ENCODE peak calls at places on chromosomes 4 and X, in nine cellular contexts. Y is hepatocyte, V is AG04450, R is psoas muscle, C is MCF 10A, D is left lung, G is ascending aorta, Q is fibroblast of the aortic adventitia, L is AG09309. E is an unnamed sample.

GRCh38 chr4:75715105-75715799 is 9.1 kb upstream of the USO1 start:
- DNase-seq in L (peak), V (no peak), R (no peak), G (no peak), C (no peak), D (no peak), Q (peak), Y (no peak), E (no peak)

GRCh38 chrX:118355225-118355920 is 9.5 kb downstream of the WDR44 start:
- DNase-seq in Q (no peak), V (no peak), Y (no peak), L (no peak), D (no peak), G (no peak), C (no peak), R (no peak), E (no peak)

GRCh38 chr4:143338313-143338712 is 1.6 kb downstream of the GAB1 start:
- DNase-seq in G (no peak), L (no peak), D (no peak), V (no peak), Y (no peak), C (no peak), Q (no peak), R (no peak), E (no peak)

GRCh38 chr4:98711526-98711925 is 53.1 kb upstream of the TSPAN5 start:
- DNase-seq in D (no peak), Q (no peak), V (no peak), R (no peak), G (no peak), L (no peak), Y (no peak), C (no peak), E (no peak)

GRCh38 chr4:2259541-2260267 is 2.2 kb downstream of the MXD4 start:
- DNase-seq in V (no peak), Y (no peak), L (no peak), D (peak), C (no peak), R (peak), G (peak), Q (no peak), E (no peak)

GRCh38 chr4:82900016-82900334 is 560 bp upstream of the THAP9 start:
- DNase-seq in D (no peak), Y (peak), V (no peak), R (no peak), G (no peak), Q (no peak), C (no peak), L (no peak), E (no peak)

GRCh38 chrX:45714864-45715263 is 514.2 kb upstream of the DIPK2B start:
- DNase-seq in C (peak), R (no peak), D (no peak), L (peak), Q (peak), G (peak), Y (peak), V (no peak), E (no peak)

GRCh38 chr4:2281575-2282343 is 19.9 kb upstream of the MXD4 start:
- DNase-seq in Y (no peak), R (peak), Q (no peak), V (no peak), L (no peak), G (no peak), C (peak), D (peak), E (no peak)

GRCh38 chrX:134685662-134686061 is 27.4 kb upstream of the PLAC1 start:
- DNase-seq in D (no peak), R (no peak), C (no peak), Y (no peak), L (no peak), V (no peak), Q (no peak), G (no peak), E (no peak)

GRCh38 chr4:123193802-123194201 is 202.8 kb upstream of the SPRY1 start:
- DNase-seq in D (no peak), G (no peak), L (no peak), V (no peak), Q (no peak), C (no peak), Y (no peak), R (no peak), E (no peak)

GRCh38 chr4:43855283-43855682 is 593.3 kb downstream of the KCTD8 start:
- DNase-seq in C (no peak), V (no peak), Q (no peak), R (no peak), D (no peak), L (no peak), Y (no peak), G (no peak), E (no peak)

GRCh38 chrX:111410451-111410850 is 1.5 kb downstream of the DCX start:
- DNase-seq in Y (no peak), L (no peak), D (no peak), R (no peak), C (no peak), Q (no peak), V (no peak), G (no peak), E (no peak)

GRCh38 chr4:16123356-16124084 is 39.7 kb upstream of the PROM1 start:
- DNase-seq in C (no peak), R (no peak), G (no peak), Y (no peak), L (no peak), D (no peak), V (no peak), Q (no peak), E (no peak)

GRCh38 chr4:116512552-116512951 is 572.8 kb downstream of the TRAM1L1 start:
- DNase-seq in L (no peak), G (no peak), Y (no peak), V (no peak), D (no peak), C (no peak), Q (no peak), R (no peak), E (no peak)

GRCh38 chrX:57595381-57595811 is 3.6 kb downstream of the ZXDB start:
- DNase-seq in G (no peak), Y (no peak), R (no peak), V (peak), D (no peak), L (peak), C (peak), Q (peak), E (peak)

GRCh38 chr4:123986268-123986798 is 589.7 kb downstream of the SPRY1 start:
- DNase-seq in D (no peak), L (peak), Y (no peak), V (peak), G (no peak), Q (peak), R (peak), C (peak), E (peak)

GRCh38 chr4:121898150-121898549 is 27.9 kb upstream of the BBS7 start:
- DNase-seq in R (no peak), C (no peak), Y (no peak), Q (no peak), L (no peak), D (peak), V (no peak), G (no peak), E (no peak)

GRCh38 chr4:75490155-75490554 is 24.0 kb downstream of the RCHY1 start:
- DNase-seq in R (no peak), Q (peak), Y (peak), C (peak), D (no peak), L (no peak), V (peak), G (no peak), E (no peak)

GRCh38 chrX:148135738-148136137 is 154.6 kb downstream of the FMR1NB start:
- DNase-seq in L (no peak), D (no peak), V (no peak), Y (no peak), R (no peak), C (peak), Q (peak), G (no peak), E (no peak)

GRCh38 chrX:148134578-148134977 is 153.4 kb downstream of the FMR1NB start:
- DNase-seq in G (no peak), V (no peak), Q (no peak), C (no peak), D (no peak), R (no peak), Y (no peak), L (no peak), E (no peak)

GRCh38 chrX:148133099-148133725 is 152.1 kb downstream of the FMR1NB start:
- DNase-seq in V (no peak), G (no peak), C (peak), R (no peak), Y (no peak), D (no peak), Q (peak), L (no peak), E (no peak)
- TF ChIP-seq CTCF in V (no peak), G (no peak), C (no peak), R (no peak), Y (peak), D (no peak), Q (no peak), L (no peak), E (no peak)

GRCh38 chr4:89001647-89002518 is 55.1 kb downstream of the FAM13A start:
- DNase-seq in Q (no peak), R (no peak), Y (no peak), C (no peak), V (no peak), D (no peak), L (no peak), G (no peak), E (no peak)

GRCh38 chr4:89000844-89001360 is 56.1 kb downstream of the FAM13A start:
- DNase-seq in C (peak), D (no peak), V (no peak), R (no peak), Q (peak), Y (peak), L (no peak), G (no peak), E (peak)

GRCh38 chr4:88999392-88999791 is 57.6 kb downstream of the FAM13A start:
- DNase-seq in Y (no peak), G (no peak), V (no peak), R (no peak), D (no peak), Q (no peak), L (no peak), C (no peak), E (no peak)

GRCh38 chr4:88998941-88999340 is 58.0 kb downstream of the FAM13A start:
- DNase-seq in Q (no peak), D (no peak), C (no peak), R (no peak), G (no peak), L (no peak), Y (no peak), V (no peak), E (no peak)

GRCh38 chr4:89000392-89000791 is 56.6 kb downstream of the FAM13A start:
- DNase-seq in V (no peak), D (no peak), Y (no peak), C (no peak), L (no peak), Q (no peak), R (no peak), G (no peak), E (no peak)
- TF ChIP-seq CTCF in V (no peak), D (no peak), Y (no peak), C (no peak), L (no peak), Q (no peak), R (no peak), G (no peak), E (no peak)

GRCh38 chr4:151641983-151642382 is 118.8 kb downstream of the GATB start:
- DNase-seq in Y (no peak), C (no peak), G (no peak), D (no peak), R (no peak), Q (no peak), V (no peak), L (no peak), E (no peak)

GRCh38 chr4:151644625-151645024 is 116.2 kb downstream of the GATB start:
- DNase-seq in Q (no peak), L (no peak), V (no peak), Y (no peak), G (no peak), R (no peak), C (peak), D (no peak), E (no peak)

GRCh38 chr4:151638295-151638858 is 122.4 kb downstream of the GATB start:
- DNase-seq in Q (no peak), R (no peak), D (no peak), Y (no peak), L (no peak), V (no peak), G (no peak), C (no peak), E (no peak)

GRCh38 chr4:151643564-151643963 is 117.2 kb downstream of the GATB start:
- DNase-seq in Q (no peak), V (no peak), L (no peak), C (no peak), D (no peak), Y (no peak), R (no peak), G (no peak), E (no peak)

DNA sequence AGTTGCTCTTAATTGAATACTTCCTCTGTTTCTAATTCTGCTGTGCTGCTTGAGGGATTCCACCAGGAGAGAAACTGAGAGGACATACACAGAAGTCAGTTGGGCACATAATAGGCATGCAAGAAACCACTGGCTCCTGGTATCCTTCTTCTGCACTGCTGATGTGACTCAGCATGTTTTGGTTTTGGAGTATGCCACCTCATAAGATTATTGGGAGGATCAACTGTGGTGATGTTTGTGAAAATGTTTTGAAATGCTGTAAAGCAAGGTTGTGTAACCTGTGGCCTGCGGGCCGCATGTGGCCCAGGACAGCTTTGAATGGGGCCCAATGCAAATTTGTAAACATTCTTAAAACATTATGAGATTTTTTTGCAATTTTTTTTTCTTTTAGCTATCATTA is 119.6 kb downstream of the GATB start:
- DNase-seq in D (no peak), Y (no peak), Q (peak), V (no peak), L (peak), C (peak), G (no peak), R (no peak), E (no peak)
- TF ChIP-seq CTCF in D (no peak), Y (no peak), Q (no peak), V (no peak), L (no peak), C (no peak), G (no peak), R (no peak), E (no peak)

DNA sequence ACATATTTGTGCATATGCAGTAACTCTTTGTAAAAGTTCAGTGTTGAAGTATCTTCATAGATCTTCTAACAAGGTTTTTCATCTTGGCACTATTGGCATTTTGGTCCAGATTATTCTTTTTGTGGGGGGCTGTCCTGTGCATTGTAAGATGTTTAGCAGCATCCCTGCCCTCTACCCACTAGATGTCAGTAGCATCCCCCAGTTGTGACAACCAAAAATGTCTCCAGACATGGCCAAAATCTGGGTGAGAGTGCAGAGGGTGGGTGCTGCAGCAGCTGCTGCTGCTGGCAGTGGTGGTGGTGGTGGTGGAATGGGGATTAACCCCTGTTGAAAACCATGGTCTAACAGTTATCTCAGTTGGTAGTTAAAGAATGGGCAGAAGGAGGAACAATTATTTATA is 370.0 kb downstream of the GPAT3 start:
- DNase-seq in L (no peak), C (no peak), R (no peak), D (no peak), G (no peak), Y (no peak), Q (no peak), V (no peak), E (no peak)
- TF ChIP-seq CTCF in L (peak), C (no peak), R (no peak), D (no peak), G (no peak), Y (peak), Q (no peak), V (no peak), E (peak)

DNA sequence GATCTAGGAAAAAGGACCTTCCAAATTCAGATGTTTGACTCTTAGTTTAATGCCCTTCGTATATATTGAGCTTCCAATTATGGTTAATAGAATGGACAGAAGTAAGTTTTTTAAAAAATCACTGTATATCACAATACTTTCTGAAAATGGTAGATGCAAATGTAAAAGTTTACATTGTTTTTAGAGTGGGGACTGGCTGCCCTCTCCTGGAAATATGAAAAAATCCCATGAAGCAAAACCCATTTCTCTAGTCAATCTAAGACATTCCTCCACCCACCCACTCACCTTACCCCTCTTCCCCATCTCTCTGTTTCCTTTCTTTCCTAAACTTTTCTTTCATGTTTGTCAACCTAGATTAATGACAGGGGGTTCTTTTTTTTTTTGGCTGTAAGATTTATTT is 134.5 kb downstream of the ARHGAP6 start:
- DNase-seq in D (no peak), G (no peak), V (no peak), Y (peak), Q (peak), L (no peak), R (no peak), C (peak), E (no peak)
- TF ChIP-seq CTCF in D (peak), G (peak), V (peak), Y (peak), Q (peak), L (peak), R (peak), C (peak), E (no peak)

GRCh38 chr4:59374416-59374815 is 1825.7 kb upstream of the ADGRL3 start:
- DNase-seq in C (no peak), R (no peak), Q (no peak), Y (no peak), G (no peak), V (no peak), D (no peak), L (no peak), E (no peak)
- TF ChIP-seq CTCF in C (no peak), R (no peak), Q (no peak), Y (no peak), G (no peak), V (no peak), D (no peak), L (no peak), E (no peak)

E was measured in HFF-Myc.